ENCODE peak calls at places on chromosomes 4 and X, in eight cellular contexts. J, E, U, B, P, Y, A and K are unnamed samples.

GRCh38 chrX:97189668-97190067 is 306.0 kb downstream of the RPA4 start:
- DNase-seq in J (no peak), E (no peak), U (no peak), B (no peak), P (no peak), Y (peak), A (no peak), K (no peak)

GRCh38 chr4:70728096-70728495 is 6.3 kb downstream of the RUFY3 start:
- DNase-seq in J (no peak), E (no peak), U (no peak), B (no peak), P (no peak), Y (no peak), A (no peak), K (no peak)

GRCh38 chr4:47415719-47416118 is 47.8 kb downstream of the COMMD8 start:
- DNase-seq in J (no peak), E (no peak), U (no peak), B (no peak), P (no peak), Y (no peak), A (no peak), K (no peak)

GRCh38 chrX:33053001-33053400 is 158.3 kb downstream of the DMD start:
- DNase-seq in J (no peak), E (no peak), U (no peak), B (no peak), P (no peak), Y (no peak), A (no peak), K (no peak)

GRCh38 chr4:167021545-167022155 is 212.6 kb downstream of the SPOCK3 start:
- DNase-seq in J (peak), E (no peak), U (no peak), B (peak), P (peak), Y (peak), A (peak), K (peak)

GRCh38 chrX:16797841-16798240 is 11.6 kb downstream of the TXLNG start:
- DNase-seq in J (no peak), E (no peak), U (no peak), B (no peak), P (no peak), Y (no peak), A (no peak), K (no peak)

GRCh38 chrX:46433892-46434291 is 111.3 kb downstream of the ZNF674 start:
- DNase-seq in J (no peak), E (no peak), U (no peak), B (no peak), P (no peak), Y (no peak), A (no peak), K (no peak)

GRCh38 chr4:23060776-23061175 is 368.0 kb downstream of the GBA3 start:
- DNase-seq in J (no peak), E (no peak), U (no peak), B (no peak), P (no peak), Y (peak), A (peak), K (no peak)

GRCh38 chr4:184316821-184317220 is 99.1 kb upstream of the ENPP6 start:
- DNase-seq in J (no peak), E (no peak), U (no peak), B (no peak), P (no peak), Y (no peak), A (no peak), K (no peak)

GRCh38 chrX:65601530-65602281 is 65.7 kb upstream of the MSN start:
- DNase-seq in J (peak), E (peak), U (no peak), B (peak), P (peak), Y (peak), A (peak), K (peak)

GRCh38 chr4:74886490-74886889 is 46.4 kb upstream of the PARM1 start:
- DNase-seq in J (no peak), E (no peak), U (no peak), B (peak), P (no peak), Y (no peak), A (peak), K (no peak)

GRCh38 chr4:153472122-153473037 is 6.2 kb downstream of the TMEM131L start:
- DNase-seq in J (no peak), E (no peak), U (peak), B (no peak), P (no peak), Y (no peak), A (no peak), K (no peak)

GRCh38 chr4:65007841-65008439 is 598.7 kb upstream of the TECRL start:
- DNase-seq in J (no peak), E (peak), U (peak), B (no peak), P (no peak), Y (peak), A (peak), K (no peak)